ENCODE peak calls at places on chromosomes 6 and 20, in six cellular contexts. A is left ventricle myocardium inferior, D is AG09319, Y is tibial nerve, R is esophagus squamous epithelium, Z is AG10803. C is an unnamed sample.

GRCh38 chr6:39056681-39057080 is 8.1 kb downstream of the GLP1R start:
- DNase-seq in A (no peak), D (no peak), Y (no peak), R (no peak), Z (no peak), C (no peak)

GRCh38 chr6:122651031-122651430 is 40.8 kb downstream of the PKIB start:
- DNase-seq in A (no peak), D (no peak), Y (no peak), R (no peak), Z (no peak), C (no peak)

GRCh38 chr6:31479933-31480535 is 17.9 kb upstream of the MICB start:
- DNase-seq in A (no peak), D (no peak), Y (no peak), R (no peak), Z (no peak), C (no peak)

GRCh38 chr6:134005824-134006223 is 46.6 kb downstream of the SLC2A12 start:
- DNase-seq in A (no peak), D (no peak), Y (no peak), R (no peak), Z (no peak), C (no peak)

GRCh38 chr6:158033751-158034702 is 52.4 kb downstream of the SYNJ2 start:
- DNase-seq in A (peak), D (no peak), Y (no peak), R (no peak), Z (no peak), C (peak)

GRCh38 chr6:131555992-131556391 is 17.0 kb upstream of the ARG1 start:
- DNase-seq in A (no peak), D (peak), Y (no peak), R (no peak), Z (no peak), C (no peak)

GRCh38 chr6:135922170-135922569 is 70.7 kb downstream of the PDE7B start:
- DNase-seq in A (no peak), D (peak), Y (no peak), R (no peak), Z (peak), C (peak)

GRCh38 chr6:79425589-79426311 is 111.5 kb downstream of the LCA5 start:
- DNase-seq in A (no peak), D (no peak), Y (no peak), R (no peak), Z (no peak), C (no peak)

DNA sequence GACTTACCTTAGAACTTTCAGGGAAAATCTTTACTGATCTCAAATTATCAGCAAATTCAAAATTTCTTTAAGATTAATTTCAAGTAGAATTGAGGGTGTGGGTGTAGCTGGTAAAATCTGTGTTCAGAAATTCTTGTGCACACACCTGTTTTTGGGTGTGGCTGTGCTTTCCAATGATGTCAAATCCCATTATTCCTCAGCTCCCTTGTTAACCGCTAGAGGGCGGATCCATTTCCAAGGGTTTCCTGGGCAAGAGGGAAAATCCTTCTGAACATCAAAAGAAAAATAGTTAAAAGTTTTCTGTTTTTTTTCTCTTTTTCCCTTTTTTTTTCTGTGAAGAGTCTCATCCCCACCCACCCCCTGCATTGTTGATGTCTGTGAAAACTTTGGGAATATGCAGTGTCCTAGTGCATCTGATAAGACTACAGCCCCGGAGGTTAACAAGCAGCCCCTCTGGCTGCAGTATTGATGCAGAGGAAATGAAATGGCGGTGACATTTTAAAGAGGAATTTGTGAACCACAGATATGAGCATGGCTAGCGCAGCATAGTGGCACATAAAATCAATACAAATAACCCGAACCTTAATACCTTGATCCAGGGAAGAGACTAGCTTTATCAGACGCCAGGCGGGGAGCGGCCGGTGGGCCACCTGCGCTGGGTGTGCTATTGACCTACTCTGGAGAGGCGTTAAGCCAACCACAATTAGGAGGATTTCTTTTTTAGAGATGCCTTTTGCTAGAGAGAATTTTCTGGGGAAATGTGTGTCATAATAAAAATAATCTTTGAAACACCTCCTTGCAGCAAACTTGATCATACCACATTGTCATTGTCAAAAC is 130.9 kb downstream of the FOXA2 start:
- DNase-seq in A (no peak), D (no peak), Y (no peak), R (no peak), Z (peak), C (no peak)
- TF ChIP-seq CTCF in A (peak), D (peak), Y (peak), R (peak), Z (peak), C (peak)

GRCh38 chr6:3163248-3163594 is 5.9 kb upstream of the TUBB2A start:
- DNase-seq in A (no peak), D (no peak), Y (no peak), R (no peak), Z (no peak), C (no peak)
- TF ChIP-seq CTCF in A (no peak), D (no peak), Y (no peak), R (no peak), Z (no peak), C (no peak)

DNA sequence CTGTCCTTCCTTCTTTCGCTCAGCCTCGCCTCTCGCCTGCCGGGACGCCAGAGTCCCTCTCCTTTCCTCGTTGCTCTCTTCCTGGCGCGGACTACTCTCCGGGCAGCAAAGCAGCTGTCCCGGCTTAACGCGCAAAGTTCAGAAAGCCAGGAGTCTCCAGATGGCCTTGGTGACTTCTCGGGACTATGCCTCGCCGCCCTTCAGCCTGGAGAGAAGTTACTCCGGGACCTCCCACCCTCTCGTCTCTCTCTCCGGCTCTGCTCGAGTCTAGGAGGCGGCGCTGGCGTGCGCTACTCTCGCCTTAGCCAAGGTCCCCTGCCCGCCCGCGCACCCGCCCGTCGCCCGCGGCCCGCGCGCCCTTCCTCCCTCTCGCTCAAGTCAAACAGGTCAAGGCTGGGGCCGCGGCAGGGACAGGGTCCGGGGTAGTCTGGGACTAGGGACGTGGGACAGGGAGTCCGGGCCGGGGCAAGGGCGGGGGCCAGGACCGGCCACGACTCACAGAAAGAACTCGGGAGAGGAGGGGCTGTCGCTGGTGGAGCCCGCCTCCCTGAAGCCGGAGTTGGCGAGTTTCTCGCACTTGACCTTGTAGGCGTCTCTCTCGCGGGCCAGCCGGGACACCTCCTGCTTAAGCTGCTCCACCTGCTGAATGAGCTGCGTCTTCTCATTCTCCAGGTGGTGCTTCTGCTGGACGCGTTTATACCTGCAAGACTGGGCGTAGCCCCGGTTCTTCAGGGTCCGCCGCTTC is 1.5 kb downstream of the MAFB start:
- DNase-seq in A (peak), D (no peak), Y (no peak), R (no peak), Z (peak), C (no peak)
- TF ChIP-seq CTCF in A (no peak), D (no peak), Y (no peak), R (peak), Z (no peak), C (no peak)

DNA sequence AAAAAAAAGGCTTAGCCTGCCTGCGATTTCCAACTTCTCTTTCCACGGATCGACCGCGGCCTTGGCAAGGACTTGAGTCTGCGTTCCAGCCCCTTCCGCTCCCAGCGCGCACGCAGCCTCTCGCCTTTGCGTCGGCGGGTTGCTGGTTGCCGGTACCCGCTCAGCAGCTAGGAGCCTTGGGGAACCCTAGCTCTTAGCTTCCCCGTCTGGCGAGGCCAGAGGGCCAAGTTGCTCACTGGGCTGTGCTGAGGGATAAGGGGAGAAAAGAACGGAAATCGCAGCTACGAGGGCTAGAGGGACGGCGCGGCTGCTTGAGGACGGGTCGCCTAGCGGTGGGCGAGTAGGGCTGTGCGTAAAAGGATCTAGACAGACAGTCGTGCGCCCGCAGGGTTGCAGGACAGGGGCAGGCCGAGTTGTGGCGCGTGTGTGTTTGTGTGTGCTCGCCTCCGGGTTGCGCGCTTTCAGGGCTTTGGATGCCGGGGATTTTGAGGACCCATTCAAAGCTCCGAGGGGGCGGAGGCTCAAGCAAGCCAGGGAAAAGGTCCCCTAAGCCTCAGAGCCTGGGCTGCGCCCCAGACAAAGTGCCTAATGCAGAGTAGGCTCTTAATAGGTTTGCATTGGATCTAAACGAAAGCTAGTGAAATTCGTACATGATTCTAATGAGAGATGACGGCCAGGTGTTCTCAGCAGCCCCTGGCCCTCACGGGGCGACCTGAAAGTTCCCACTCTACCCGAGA is 40.5 kb upstream of the OSTM1 start:
- DNase-seq in A (peak), D (peak), Y (no peak), R (no peak), Z (peak), C (peak)
- TF ChIP-seq CTCF in A (no peak), D (peak), Y (no peak), R (no peak), Z (peak), C (peak)